ENCODE peak calls at places on chromosomes 12 and 14, in eight cellular contexts. K is M059J; B is NCI-H1092 treated with DMSO at 0.1 percent for 48 hours; M is body of pancreas; Z is AG09319; D is Calu3; S is sigmoid colon; O is stimulated activated CD4-positive, alpha-beta T cell treated with anti-CD3 and anti-CD28 coated beads, Interleukin-4, amount 100 ng/mL, for 4 hours. P is an unnamed sample.

GRCh38 chr12:14567311-14568195 is at the start of gene PLBD1:
- DNase-seq in D (peak; percentile 69), K (peak; percentile 40), Z (no peak), O (no peak), M (peak; percentile 89), S (peak; percentile 85), B (peak; percentile 19), P (peak; percentile 16)

GRCh38 chr12:94262228-94263010 is 114.0 kb downstream of the PLXNC1 start:
- DNase-seq in S (peak; percentile 95), B (no peak), O (peak; percentile 58), Z (peak; percentile 91), D (peak; percentile 76), K (peak; percentile 82), M (peak; percentile 87), P (peak; percentile 56)

GRCh38 chr12:11653215-11653753 is 3.8 kb downstream of the ETV6 start:
- DNase-seq in B (no peak), M (no peak), O (peak; percentile 24), Z (no peak), D (no peak), S (no peak), K (peak; percentile 28), P (no peak)

GRCh38 chr14:77036484-77037337 is 8.2 kb upstream of the IRF2BPL start:
- DNase-seq in Z (no peak), D (no peak), S (no peak), M (no peak), K (no peak), B (peak; percentile 73), O (no peak), P (peak; percentile 51)

GRCh38 chr14:98564541-98564940 is 707.5 kb downstream of the BCL11B start:
- DNase-seq in B (no peak), K (no peak), Z (no peak), S (no peak), M (no peak), D (no peak), O (no peak), P (no peak)

GRCh38 chr12:54197037-54197909 is 8.5 kb upstream of the SMUG1 start:
- DNase-seq in D (no peak), B (no peak), S (no peak), O (no peak), Z (no peak), M (no peak), K (peak; percentile 89), P (no peak)

GRCh38 chr14:21264025-21264801 is 5.0 kb downstream of the HNRNPC start:
- DNase-seq in D (no peak), O (no peak), B (no peak), S (no peak), M (no peak), K (peak; percentile 86), Z (peak; percentile 37), P (no peak)

GRCh38 chr12:51911788-51912711 is 4.7 kb downstream of the ACVRL1 start:
- DNase-seq in D (peak; percentile 17), O (no peak), S (peak; percentile 72), K (peak; percentile 23), B (no peak), M (no peak), Z (no peak), P (no peak)

GRCh38 chr12:117662220-117662619 is 300.8 kb upstream of the NOS1 start:
- DNase-seq in D (no peak), O (no peak), S (no peak), B (no peak), M (no peak), K (no peak), Z (no peak), P (no peak)

GRCh38 chr12:77226398-77226797 is 161.0 kb upstream of the E2F7 start:
- DNase-seq in O (no peak), B (no peak), D (no peak), K (no peak), M (no peak), Z (no peak), S (no peak), P (no peak)

GRCh38 chr12:11085419-11085818 is 6.7 kb downstream of the TAS2R43 start:
- DNase-seq in B (no peak), M (no peak), S (no peak), O (no peak), D (no peak), Z (no peak), K (peak; percentile 18), P (no peak)

GRCh38 chr12:117466677-117467362 is 105.4 kb upstream of the NOS1 start:
- DNase-seq in B (no peak), S (no peak), M (peak; percentile 7), O (no peak), Z (no peak), D (no peak), K (no peak), P (no peak)

GRCh38 chr12:31362115-31362758 is 36.3 kb upstream of the SINHCAF start:
- DNase-seq in Z (no peak), O (no peak), B (peak; percentile 21), D (peak; percentile 30), S (no peak), M (no peak), K (peak; percentile 42), P (peak; percentile 97)

GRCh38 chr12:75870878-75871277 is 160.7 kb downstream of the PHLDA1 start:
- DNase-seq in B (no peak), K (peak; percentile 64), O (no peak), M (no peak), S (no peak), Z (no peak), D (no peak), P (no peak)

GRCh38 chr12:851913-852312 is 97.6 kb downstream of the RAD52 start:
- DNase-seq in K (peak; percentile 42), M (no peak), Z (peak; percentile 27), S (no peak), B (no peak), O (no peak), D (no peak), P (no peak)

GRCh38 chr12:11862794-11863193 is 207.9 kb upstream of the BCL2L14 start:
- DNase-seq in O (no peak), Z (peak; percentile 53), B (no peak), K (peak; percentile 38), S (no peak), D (no peak), M (peak; percentile 59), P (no peak)

GRCh38 chr12:17304503-17305347 is 698.8 kb upstream of the LMO3 start:
- DNase-seq in K (peak; percentile 9), D (no peak), S (no peak), M (no peak), Z (no peak), O (no peak), B (no peak), P (no peak)

GRCh38 chr14:105382343-105383082 is 15.8 kb upstream of the TEX22 start:
- DNase-seq in S (no peak), Z (no peak), B (no peak), K (no peak), O (no peak), M (no peak), D (no peak), P (no peak)

GRCh38 chr12:91613223-91613779 is 430.7 kb upstream of the DCN start:
- DNase-seq in M (no peak), Z (no peak), D (no peak), B (no peak), O (no peak), K (peak; percentile 42), S (no peak), P (no peak)

GRCh38 chr12:86349196-86349595 is 93.0 kb upstream of the MGAT4C start:
- DNase-seq in S (no peak), O (no peak), D (no peak), Z (no peak), M (no peak), K (no peak), B (peak; percentile 7), P (no peak)

GRCh38 chr12:66241061-66242043 is 52.3 kb downstream of the IRAK3 start:
- DNase-seq in M (peak; percentile 18), Z (peak; percentile 83), O (no peak), K (peak; percentile 57), B (no peak), D (no peak), S (no peak), P (no peak)

GRCh38 chr14:75513911-75514672 is 8.2 kb upstream of the BATF start:
- DNase-seq in S (no peak), B (no peak), M (no peak), O (no peak), D (no peak), Z (no peak), K (no peak), P (no peak)

GRCh38 chr14:102479777-102480176 is 29.8 kb downstream of the ANKRD9 start:
- DNase-seq in Z (no peak), S (peak; percentile 75), K (peak; percentile 7), O (no peak), M (peak; percentile 76), D (no peak), B (peak; percentile 50), P (peak; percentile 89)

GRCh38 chr12:96261557-96261956 is 67.4 kb downstream of the ELK3 start:
- DNase-seq in S (no peak), O (no peak), K (no peak), M (no peak), Z (no peak), D (no peak), B (no peak), P (no peak)

GRCh38 chr12:47715393-47715876 is 9.6 kb upstream of the RPAP3 start:
- DNase-seq in Z (no peak), B (peak; percentile 94), O (peak; percentile 72), K (peak; percentile 77), D (peak; percentile 61), M (peak; percentile 86), S (peak; percentile 94), P (peak; percentile 90)

GRCh38 chr12:105234197-105234596 is 1.8 kb downstream of the APPL2 start:
- DNase-seq in S (no peak), O (no peak), K (no peak), M (no peak), B (no peak), Z (no peak), D (no peak), P (no peak)

GRCh38 chr14:69532561-69533335 is 41.9 kb downstream of the CCDC177 start:
- DNase-seq in M (no peak), Z (no peak), B (no peak), O (no peak), K (peak; percentile 8), D (peak; percentile 16), S (no peak), P (no peak)

GRCh38 chr14:24312736-24313507 is 1.6 kb downstream of the LTB4R start:
- DNase-seq in S (peak; percentile 74), B (no peak), K (no peak), D (no peak), O (no peak), M (peak; percentile 72), Z (no peak), P (no peak)

GRCh38 chr12:14962797-14963196 is 1.4 kb upstream of the ARHGDIB start:
- DNase-seq in M (no peak), Z (no peak), B (no peak), O (no peak), K (no peak), S (no peak), D (no peak), P (no peak)

GRCh38 chr12:59452746-59453145 is 143.1 kb upstream of the SLC16A7 start:
- DNase-seq in D (no peak), B (no peak), O (no peak), K (peak; percentile 38), S (no peak), Z (peak; percentile 11), M (no peak), P (no peak)

GRCh38 chr12:15227004-15227679 is 5.9 kb upstream of the RERG start:
- DNase-seq in Z (peak; percentile 15), S (peak; percentile 80), D (peak; percentile 45), M (peak; percentile 59), B (peak; percentile 77), O (no peak), K (peak; percentile 37), P (no peak)

GRCh38 chr14:24123465-24124417 is 6.7 kb upstream of the FITM1 start:
- DNase-seq in B (no peak), O (no peak), D (no peak), Z (no peak), M (no peak), S (no peak), K (no peak), P (no peak)

GRCh38 chr14:75673345-75673744 is 12.3 kb downstream of the TTLL5 start:
- DNase-seq in K (no peak), M (no peak), Z (no peak), O (no peak), B (no peak), D (no peak), S (no peak), P (no peak)

GRCh38 chr12:65607271-65607880 is 216.9 kb upstream of the HMGA2 start:
- DNase-seq in D (peak; percentile 29), K (peak; percentile 50), Z (no peak), O (no peak), S (no peak), B (no peak), M (peak; percentile 10), P (no peak)

P was measured in G401.